ENCODE peak calls at places on chromosomes 7 and 10, in six cellular contexts. G is HuH-7.5; Z is activated CD8-positive, alpha-beta memory T cell treated with anti-CD3 and anti-CD28 coated beads for 48 hours; A is NCI-H2171 treated with DMSO at 0.1 percent for 48 hours; H is erythroblast; S is astrocyte of the cerebellum. V is an unnamed sample.

GRCh38 chr10:33509231-33509871 is 174.9 kb upstream of the NRP1 start:
- DNase-seq in G (peak), Z (no peak), A (peak), H (peak), S (peak), V (no peak)

GRCh38 chr10:48450811-48451466 is 144.5 kb downstream of the MAPK8 start:
- DNase-seq in G (no peak), Z (no peak), A (no peak), H (no peak), S (no peak), V (no peak)

GRCh38 chr7:141695803-141696289 is 6.1 kb downstream of the DENND11 start:
- DNase-seq in G (peak), Z (no peak), A (no peak), H (no peak), S (no peak), V (no peak)

GRCh38 chr10:121137533-121137932 is 286.4 kb downstream of the WDR11 start:
- DNase-seq in G (no peak), Z (no peak), A (no peak), H (no peak), S (no peak), V (no peak)

GRCh38 chr7:32502656-32503189 is 7.4 kb downstream of the AVL9 start:
- DNase-seq in G (no peak), Z (no peak), A (no peak), H (no peak), S (no peak), V (peak)

GRCh38 chr7:128737441-128737840 is 1.7 kb upstream of the CALU start:
- DNase-seq in G (no peak), Z (no peak), A (no peak), H (no peak), S (no peak), V (no peak)

GRCh38 chr7:76269895-76270294 is 32.6 kb upstream of the HSPB1 start:
- DNase-seq in G (no peak), Z (no peak), A (no peak), H (no peak), S (no peak), V (no peak)

GRCh38 chr7:30162622-30163124 is 27.9 kb downstream of the MTURN start:
- DNase-seq in G (no peak), Z (no peak), A (peak), H (no peak), S (no peak), V (no peak)

GRCh38 chr10:100020883-100021248 is 11.1 kb upstream of the DNMBP start:
- DNase-seq in G (no peak), Z (no peak), A (peak), H (no peak), S (no peak), V (no peak)

GRCh38 chr10:71042699-71043098 is 154.3 kb upstream of the PCBD1 start:
- DNase-seq in G (no peak), Z (no peak), A (no peak), H (no peak), S (no peak), V (no peak)

V was measured in stimulated activated effector memory CD8-positive, alpha-beta T cell treated with anti-CD3 and anti-CD28 coated beads, Interleukin-12 subunit alpha, Interleukin-12 subunit beta, amount 100 ng/mL, for 72 hours.